ENCODE peak calls at places on chromosomes 5 and 9, in nine cellular contexts. L, P, M, Q, W, T, N, X and F are unnamed samples.

GRCh38 chr9:134809296-134809695 is 71.3 kb upstream of the FCN2 start:
- DNase-seq in X (no peak), M (no peak), W (no peak), Q (no peak), L (no peak), P (no peak), N (no peak), T (no peak), F (no peak)

GRCh38 chr5:127306036-127306435 is 15.4 kb downstream of the MEGF10 start:
- DNase-seq in W (no peak), M (no peak), Q (no peak), X (no peak), P (no peak), L (no peak), T (no peak), N (no peak), F (no peak)

GRCh38 chr9:109329274-109330258 is 8.7 kb upstream of the EPB41L4B start:
- DNase-seq in P (peak), M (no peak), L (no peak), T (peak), X (peak), N (no peak), Q (no peak), W (no peak), F (no peak)

GRCh38 chr5:26940981-26941380 is 97.4 kb downstream of the CDH9 start:
- DNase-seq in X (no peak), P (peak), M (no peak), Q (no peak), L (no peak), W (no peak), N (no peak), T (peak), F (no peak)

GRCh38 chr9:71647094-71647591 is 121.2 kb downstream of the CEMIP2 start:
- DNase-seq in P (peak), M (no peak), T (peak), X (peak), Q (no peak), N (peak), W (no peak), L (peak), F (no peak)

GRCh38 chr5:54985301-54986268 is at the start of gene ESM1:
- DNase-seq in L (no peak), P (peak), X (peak), W (no peak), Q (no peak), T (peak), N (peak), M (no peak), F (no peak)

GRCh38 chr9:7169717-7170348 is 412.1 kb downstream of the KDM4C start:
- DNase-seq in M (no peak), L (no peak), N (no peak), W (no peak), T (peak), P (no peak), Q (no peak), X (no peak), F (no peak)

GRCh38 chr5:39518516-39518915 is 93.7 kb upstream of the DAB2 start:
- DNase-seq in X (peak), L (peak), W (no peak), P (no peak), Q (no peak), N (no peak), T (peak), M (no peak), F (no peak)

GRCh38 chr9:136917902-136918301 is 26.6 kb downstream of the FBXW5 start:
- DNase-seq in T (no peak), M (no peak), Q (no peak), X (no peak), L (no peak), N (no peak), W (no peak), P (no peak), F (no peak)

GRCh38 chr5:168579987-168580508 is 880 bp upstream of the PANK3 start:
- DNase-seq in N (no peak), L (no peak), T (no peak), M (no peak), P (no peak), X (no peak), Q (no peak), W (no peak), F (no peak)

GRCh38 chr9:128882677-128883590 is 1.0 kb downstream of the LRRC8A start:
- DNase-seq in M (no peak), P (peak), X (no peak), T (no peak), N (peak), W (no peak), Q (peak), L (no peak), F (no peak)

GRCh38 chr9:70011366-70011765 is 32.3 kb upstream of the MAMDC2 start:
- DNase-seq in P (no peak), N (no peak), L (no peak), M (no peak), W (no peak), X (no peak), Q (no peak), T (peak), F (no peak)

GRCh38 chr9:70010015-70010414 is 33.6 kb upstream of the MAMDC2 start:
- DNase-seq in X (no peak), P (no peak), L (no peak), Q (no peak), T (no peak), N (no peak), M (no peak), W (no peak), F (no peak)

GRCh38 chr9:70012569-70012968 is 31.1 kb upstream of the MAMDC2 start:
- DNase-seq in X (peak), T (no peak), N (no peak), W (no peak), Q (no peak), P (no peak), L (no peak), M (no peak), F (no peak)

GRCh38 chr9:70015099-70015498 is 28.5 kb upstream of the MAMDC2 start:
- DNase-seq in P (no peak), Q (no peak), X (no peak), T (no peak), N (no peak), M (no peak), W (no peak), L (no peak), F (no peak)

GRCh38 chr9:70013598-70014196 is 30.0 kb upstream of the MAMDC2 start:
- DNase-seq in P (peak), W (no peak), N (no peak), T (peak), M (no peak), Q (no peak), X (peak), L (peak), F (no peak)
- TF ChIP-seq CTCF in P (no peak), W (no peak), N (no peak), T (no peak), M (no peak), Q (no peak), X (no peak), L (no peak), F (no peak)

GRCh38 chr5:135208555-135209494 is 174.8 kb upstream of the PITX1 start:
- DNase-seq in P (peak), Q (no peak), W (no peak), M (no peak), X (peak), L (peak), T (peak), N (peak), F (no peak)

GRCh38 chr5:135206862-135207261 is 172.8 kb upstream of the PITX1 start:
- DNase-seq in M (no peak), L (no peak), P (no peak), W (no peak), X (no peak), Q (no peak), N (no peak), T (no peak), F (no peak)

GRCh38 chr5:135209495-135209837 is 175.4 kb upstream of the PITX1 start:
- DNase-seq in P (no peak), M (no peak), W (no peak), T (no peak), Q (no peak), N (no peak), L (no peak), X (no peak), F (no peak)

GRCh38 chr5:135205616-135206349 is 171.8 kb upstream of the PITX1 start:
- DNase-seq in X (no peak), T (peak), P (no peak), W (no peak), N (no peak), Q (no peak), L (peak), M (no peak), F (no peak)

GRCh38 chr5:135207866-135208265 is 173.8 kb upstream of the PITX1 start:
- DNase-seq in P (no peak), Q (no peak), X (no peak), L (no peak), W (no peak), M (no peak), T (no peak), N (no peak), F (no peak)
- TF ChIP-seq CTCF in P (no peak), Q (no peak), X (no peak), L (no peak), W (no peak), M (no peak), T (no peak), N (no peak), F (no peak)

GRCh38 chr5:29720954-29721353 is 1472.5 kb upstream of the CDH6 start:
- DNase-seq in Q (no peak), T (no peak), N (no peak), W (no peak), P (no peak), M (no peak), L (no peak), X (peak), F (no peak)

GRCh38 chr5:29715167-29715566 is 1478.3 kb upstream of the CDH6 start:
- DNase-seq in W (no peak), L (no peak), N (no peak), Q (no peak), X (no peak), P (no peak), T (no peak), M (no peak), F (no peak)
- TF ChIP-seq CTCF in W (no peak), L (no peak), N (no peak), Q (no peak), X (no peak), P (no peak), T (no peak), M (no peak), F (no peak)

GRCh38 chr9:131366745-131367401 is 27.0 kb upstream of the PRRC2B start:
- DNase-seq in X (peak), Q (no peak), W (no peak), M (no peak), N (no peak), P (peak), T (peak), L (peak), F (no peak)
- TF ChIP-seq CTCF in X (peak), Q (no peak), W (no peak), M (peak), N (peak), P (peak), T (peak), L (peak), F (peak)

GRCh38 chr9:99192786-99193465 is 28.8 kb downstream of the ALG2 start:
- DNase-seq in N (no peak), X (peak), L (no peak), M (no peak), W (no peak), Q (no peak), T (peak), P (no peak), F (no peak)
- TF ChIP-seq CTCF in N (no peak), X (peak), L (peak), M (no peak), W (no peak), Q (no peak), T (peak), P (no peak), F (no peak)